ENCODE peak calls at places on chromosomes 3 and 15, in six cellular contexts. E is activated effector memory CD4-positive, alpha-beta T cell treated with anti-CD3 and anti-CD28 coated beads, Interleukin-2, amount 50 U/mL, for 16 hours; F is COR-L47; S is WTC11; X is NCI-H774; R is HAP-1. O is an unnamed sample.

GRCh38 chr15:41401904-41402267 is 410 bp downstream of the NDUFAF1 start:
- DNase-seq in E (no peak), F (no peak), S (no peak), X (no peak), R (no peak), O (no peak)

GRCh38 chr15:88646951-88647350 is 8.1 kb downstream of the ISG20 start:
- DNase-seq in E (no peak), F (no peak), S (no peak), X (no peak), R (no peak), O (no peak)

GRCh38 chr3:124094496-124094895 is 102.6 kb upstream of the ROPN1 start:
- DNase-seq in E (no peak), F (no peak), S (no peak), X (no peak), R (no peak), O (no peak)

GRCh38 chr3:66638717-66639116 is 137.9 kb upstream of the LRIG1 start:
- DNase-seq in E (no peak), F (no peak), S (no peak), X (no peak), R (no peak), O (peak)

GRCh38 chr3:37074178-37074577 is 80.9 kb downstream of the MLH1 start:
- DNase-seq in E (no peak), F (no peak), S (no peak), X (no peak), R (no peak), O (no peak)

GRCh38 chr3:133701435-133702358 is 40.0 kb upstream of the TOPBP1 start:
- DNase-seq in E (no peak), F (no peak), S (no peak), X (no peak), R (no peak), O (no peak)

GRCh38 chr3:18099611-18100010 is 325.5 kb downstream of the SATB1 start:
- DNase-seq in E (no peak), F (no peak), S (no peak), X (no peak), R (no peak), O (no peak)

GRCh38 chr3:128201158-128201755 is 48.0 kb downstream of the EEFSEC start:
- DNase-seq in E (no peak), F (no peak), S (no peak), X (no peak), R (no peak), O (no peak)

GRCh38 chr15:66151809-66152208 is 101.7 kb downstream of the MEGF11 start:
- DNase-seq in E (no peak), F (peak), S (peak), X (peak), R (no peak), O (peak)

GRCh38 chr3:58383904-58384303 is 49.7 kb downstream of the PDHB start:
- DNase-seq in E (no peak), F (no peak), S (no peak), X (no peak), R (no peak), O (no peak)

GRCh38 chr15:39575180-39575579 is 5.7 kb upstream of the THBS1 start:
- DNase-seq in E (no peak), F (no peak), S (no peak), X (no peak), R (no peak), O (no peak)

GRCh38 chr3:42562047-42562907 is 19.5 kb downstream of the SEC22C start:
- DNase-seq in E (no peak), F (no peak), S (no peak), X (no peak), R (no peak), O (no peak)

GRCh38 chr3:48369685-48370329 is 2.2 kb upstream of the FBXW12 start:
- DNase-seq in E (no peak), F (no peak), S (no peak), X (no peak), R (no peak), O (no peak)

GRCh38 chr3:55716044-55716443 is 228.9 kb upstream of the WNT5A start:
- DNase-seq in E (no peak), F (no peak), S (no peak), X (no peak), R (no peak), O (no peak)

GRCh38 chr3:123119802-123120201 is 53.0 kb downstream of the PDIA5 start:
- DNase-seq in E (no peak), F (no peak), S (no peak), X (no peak), R (no peak), O (no peak)

O was measured in iPS DF 6.9.